ENCODE peak calls at places on chromosomes 13 and 19, in nine cellular contexts. U, A, R, L, O, J, H, C and N are unnamed samples.

GRCh38 chr13:113845723-113846638 is 17.9 kb downstream of the GAS6 start:
- DNase-seq in H (no peak), J (peak; percentile 43), A (no peak), L (no peak), C (no peak), U (no peak), O (peak; percentile 8), R (peak; percentile 42), N (no peak)

GRCh38 chr13:108269601-108270328 is at the start of gene TNFSF13B:
- DNase-seq in L (peak; percentile 48), U (no peak), R (no peak), A (peak; percentile 43), O (no peak), J (no peak), C (peak; percentile 40), H (peak; percentile 50), N (peak; percentile 62)

GRCh38 chr13:35693142-35693784 is 216.8 kb upstream of the MAB21L1 start:
- DNase-seq in U (no peak), H (no peak), R (peak; percentile 13), O (no peak), J (no peak), C (peak; percentile 48), L (no peak), A (no peak), N (no peak)

GRCh38 chr19:18718015-18718526 is 34.6 kb downstream of the CRTC1 start:
- DNase-seq in L (no peak), C (no peak), H (no peak), R (no peak), A (no peak), O (no peak), J (no peak), U (no peak), N (no peak)

GRCh38 chr13:114131581-114132418 is 623 bp downstream of the RASA3 start:
- DNase-seq in R (no peak), U (no peak), A (no peak), H (peak; percentile 42), O (peak; percentile 37), J (no peak), L (peak; percentile 39), C (no peak), N (no peak)

GRCh38 chr19:18708452-18709231 is 25.2 kb downstream of the CRTC1 start:
- DNase-seq in R (no peak), L (peak; percentile 51), J (no peak), A (peak; percentile 56), U (no peak), O (no peak), C (no peak), H (no peak), N (no peak)

GRCh38 chr13:65943711-65944110 is 1286.4 kb downstream of the PCDH9 start:
- DNase-seq in H (no peak), U (no peak), O (no peak), L (no peak), J (no peak), C (no peak), R (no peak), A (no peak), N (no peak)

GRCh38 chr19:29515706-29516357 is 10.0 kb upstream of the VSTM2B start:
- DNase-seq in H (no peak), C (no peak), J (no peak), A (no peak), L (peak; percentile 2), U (no peak), R (no peak), O (no peak), N (no peak)

GRCh38 chr19:29450306-29450705 is 75.5 kb upstream of the VSTM2B start:
- DNase-seq in J (no peak), U (no peak), O (no peak), R (no peak), C (no peak), L (no peak), A (no peak), H (no peak), N (no peak)

GRCh38 chr13:76976488-76976887 is 15.4 kb upstream of the CLN5 start:
- DNase-seq in H (no peak), A (no peak), U (no peak), R (no peak), O (no peak), C (no peak), J (no peak), L (no peak), N (no peak)

GRCh38 chr19:40398417-40399056 is 8.6 kb upstream of the HIPK4 start:
- DNase-seq in J (peak; percentile 76), O (no peak), H (peak; percentile 42), A (peak; percentile 44), U (no peak), L (no peak), C (no peak), R (no peak), N (no peak)

GRCh38 chr13:108700421-108701170 is 71.2 kb downstream of the MYO16 start:
- DNase-seq in J (no peak), H (no peak), L (no peak), O (no peak), A (no peak), U (no peak), R (no peak), C (peak; percentile 71), N (no peak)

DNA sequence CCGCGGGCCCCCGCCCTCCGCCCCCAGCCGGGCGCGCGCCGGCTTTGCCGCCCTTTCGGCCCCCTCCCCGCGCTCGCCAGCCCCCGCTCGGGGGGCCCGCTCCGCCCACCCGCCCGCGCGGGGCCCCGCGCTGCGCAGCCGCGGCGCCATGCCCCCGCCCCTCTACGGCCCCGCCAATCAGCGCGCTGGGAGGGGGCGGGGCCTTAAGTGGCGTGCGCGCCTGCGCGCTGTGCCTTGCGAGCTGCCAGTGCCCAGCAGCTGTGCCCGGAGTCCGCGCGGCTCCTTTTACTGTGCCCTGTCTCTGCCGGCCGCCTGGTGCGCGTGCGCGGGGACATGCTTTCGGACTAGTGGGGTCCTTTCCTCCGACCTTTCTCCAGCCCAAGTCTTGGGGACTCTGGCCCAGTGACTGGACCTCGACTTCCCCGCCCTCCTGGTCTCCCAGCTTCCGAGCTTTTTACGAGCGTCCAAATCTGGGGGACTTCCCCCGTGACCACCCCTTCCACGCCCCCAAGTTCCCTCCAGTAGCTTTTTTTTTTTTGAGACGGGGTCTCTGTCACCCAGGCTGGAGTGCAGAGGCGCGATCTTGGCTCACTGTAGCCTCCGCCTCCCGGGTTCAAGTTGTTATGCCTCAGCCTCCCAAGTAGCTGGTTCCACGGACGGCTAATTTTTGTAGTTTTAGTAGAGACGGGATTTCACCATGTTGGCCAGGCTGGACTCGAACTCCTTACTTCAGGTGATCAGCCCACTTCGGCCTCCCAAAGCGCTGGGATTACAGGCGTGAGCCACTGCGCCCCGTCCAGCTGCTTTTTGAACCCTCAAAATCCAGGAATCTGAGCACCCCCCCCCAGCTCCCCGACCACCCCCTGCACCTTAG is at the start of gene MBD3:
- DNase-seq in C (peak; percentile 93), A (peak; percentile 95), U (peak; percentile 80), R (peak; percentile 94), J (peak; percentile 93), L (peak; percentile 93), H (peak; percentile 91), O (peak; percentile 89), N (peak; percentile 97)
- TF ChIP-seq POLR2A in C (no peak), A (no peak), U (no peak), R (no peak), J (peak; percentile 15), L (peak; percentile 74), H (peak; percentile 75), O (peak; percentile 69), N (peak; percentile 28)

GRCh38 chr19:35042056-35042730 is 672 bp downstream of the HPN start:
- DNase-seq in A (peak; percentile 47), U (no peak), O (no peak), R (no peak), H (no peak), J (no peak), L (no peak), C (no peak), N (peak; percentile 94)
- H3K4me3 ChIP-seq in A (peak overlapping the region; percentile 21), U (no peak overlapping the region), O (no peak overlapping the region), R (no peak overlapping the region), H (peak overlapping the region; percentile 11), J (peak overlapping the region; percentile 34), L (no peak overlapping the region), C (no peak overlapping the region), N (peak overlapping the region; percentile 38)

GRCh38 chr19:4443966-4444764 is 13.4 kb downstream of the UBXN6 start:
- DNase-seq in U (no peak), L (no peak), A (no peak), J (no peak), H (no peak), R (no peak), O (no peak), C (no peak), N (no peak)

GRCh38 chr19:4443188-4443587 is 14.4 kb downstream of the UBXN6 start:
- DNase-seq in H (no peak), U (no peak), L (no peak), C (no peak), O (no peak), J (no peak), A (no peak), R (no peak), N (no peak)

GRCh38 chr19:4444765-4445741 is 12.5 kb downstream of the UBXN6 start:
- DNase-seq in L (no peak), O (no peak), A (no peak), H (no peak), J (no peak), U (no peak), R (no peak), C (no peak), N (no peak)

GRCh38 chr19:4442846-4443146 is 14.8 kb downstream of the UBXN6 start:
- DNase-seq in A (no peak), R (no peak), L (no peak), J (no peak), U (no peak), O (no peak), H (no peak), C (no peak), N (no peak)

GRCh38 chr19:4441994-4442845 is 15.4 kb downstream of the UBXN6 start:
- DNase-seq in R (no peak), L (no peak), U (no peak), A (no peak), C (no peak), J (no peak), H (peak; percentile 62), O (no peak), N (no peak)
- TF ChIP-seq POLR2A in R (no peak), L (no peak), U (no peak), A (no peak), C (no peak), J (no peak), H (no peak), O (no peak), N (no peak)

DNA sequence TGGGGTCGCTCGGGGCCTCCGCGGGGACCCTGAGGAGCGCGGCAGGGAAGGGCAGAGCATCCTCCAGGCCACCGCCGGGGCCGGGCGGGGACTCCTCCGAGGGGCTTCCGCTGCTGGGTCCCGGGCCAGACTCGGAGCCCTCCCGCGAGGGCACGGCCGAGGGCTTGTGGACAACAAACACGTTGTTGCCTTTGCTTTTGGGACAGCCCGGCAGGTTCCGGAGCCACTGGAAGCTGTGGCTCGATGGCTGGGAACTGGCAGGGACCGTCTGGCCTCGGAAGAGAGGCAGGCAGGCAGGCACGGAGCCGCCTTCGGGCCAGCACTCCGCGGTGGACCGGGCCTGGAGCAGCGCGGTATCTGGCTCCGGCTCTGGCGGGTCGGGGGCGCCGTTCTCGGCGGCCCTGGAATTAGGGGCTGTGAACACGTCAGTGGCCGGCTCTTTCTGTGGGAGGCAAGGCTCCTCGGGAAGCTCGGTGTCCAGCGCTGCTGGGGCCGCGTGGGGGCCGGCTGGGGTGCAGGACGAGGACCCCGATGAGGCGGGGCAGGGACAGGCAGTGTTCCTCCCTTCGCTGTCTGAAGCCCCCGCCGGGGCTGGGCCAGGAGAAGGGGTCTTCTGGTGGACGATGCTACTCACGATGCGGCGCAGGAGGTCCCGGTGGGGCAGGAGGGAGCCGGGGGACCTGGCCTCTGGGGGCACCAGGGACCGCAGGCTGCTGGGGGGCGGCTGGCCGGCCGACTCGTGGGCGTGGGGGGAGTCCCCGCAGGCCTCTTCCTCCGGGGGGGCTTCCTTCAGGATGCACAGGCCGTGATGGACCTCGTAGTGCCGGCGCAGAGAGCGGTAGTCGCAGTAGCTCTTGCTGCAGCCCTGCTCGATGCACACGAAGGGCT is 27.6 kb downstream of the ZNF541 start:
- DNase-seq in C (no peak), J (no peak), R (no peak), L (no peak), H (no peak), U (no peak), A (no peak), O (no peak), N (no peak)
- H3K4me3 ChIP-seq in C (no peak overlapping the region), J (peak overlapping the region; percentile 46), R (peak overlapping the region; percentile 37), L (no peak overlapping the region), H (peak overlapping the region; percentile 17), U (no peak overlapping the region), A (peak overlapping the region; percentile 23), O (peak overlapping the region; percentile 18), N (no peak overlapping the region)